ENCODE peak calls at places on chromosomes 6 and 20, in five cellular contexts. Y, J, T, M and K are unnamed samples.

GRCh38 chr20:33796907-33797544 is 14.1 kb upstream of the CHMP4B start:
- DNase-seq in J (no peak), Y (no peak), M (no peak), T (no peak), K (no peak)

GRCh38 chr6:106974999-106975698 is 620 bp upstream of the CD24 start:
- DNase-seq in J (no peak), T (no peak), Y (peak; percentile 28), M (peak; percentile 53), K (peak; percentile 38)

GRCh38 chr6:128567029-128567428 is 46.6 kb upstream of the PTPRK start:
- DNase-seq in T (no peak), J (peak; percentile 31), Y (peak; percentile 13), M (no peak), K (peak; percentile 49)

GRCh38 chr6:169456840-169457239 is 203.2 kb upstream of the THBS2 start:
- DNase-seq in T (no peak), Y (no peak), J (no peak), M (no peak), K (no peak)

GRCh38 chr20:21251278-21251677 is 51.9 kb upstream of the XRN2 start:
- DNase-seq in T (no peak), Y (peak; percentile 72), J (no peak), M (no peak), K (no peak)

GRCh38 chr20:7912551-7912950 is 27.7 kb downstream of the HAO1 start:
- DNase-seq in J (no peak), T (no peak), Y (peak; percentile 56), M (no peak), K (no peak)

GRCh38 chr20:44745560-44746366 is at the start of gene KCNK15:
- DNase-seq in J (no peak), M (no peak), Y (no peak), T (no peak), K (peak; percentile 69)

GRCh38 chr6:160428818-160429744 is 80.9 kb downstream of the SLC22A3 start:
- DNase-seq in M (no peak), T (no peak), Y (no peak), J (no peak), K (no peak)

GRCh38 chr6:118083711-118084110 is 176.6 kb downstream of the SLC35F1 start:
- DNase-seq in Y (no peak), M (no peak), T (no peak), J (no peak), K (no peak)

GRCh38 chr6:130913119-130913518 is 85.9 kb downstream of the SMLR1 start:
- DNase-seq in Y (no peak), T (no peak), M (no peak), J (no peak), K (no peak)

GRCh38 chr6:133254552-133255228 is 13.5 kb downstream of the EYA4 start:
- DNase-seq in T (no peak), J (no peak), Y (peak; percentile 63), M (no peak), K (peak; percentile 26)

GRCh38 chr20:39823239-39823638 is 861.1 kb downstream of the DHX35 start:
- DNase-seq in T (no peak), Y (peak; percentile 77), J (peak; percentile 17), M (no peak), K (peak; percentile 65)

GRCh38 chr6:20319520-20320357 is 81.9 kb upstream of the E2F3 start:
- DNase-seq in M (peak; percentile 46), Y (peak; percentile 23), J (no peak), T (no peak), K (no peak)

GRCh38 chr6:16158943-16159557 is 30.2 kb downstream of the MYLIP start:
- DNase-seq in J (no peak), M (no peak), T (no peak), Y (no peak), K (no peak)

GRCh38 chr6:225121-225721 is 67.1 kb upstream of the DUSP22 start:
- DNase-seq in J (no peak), T (no peak), Y (peak; percentile 65), M (no peak), K (no peak)

GRCh38 chr6:7390218-7390878 is 740 bp downstream of the RIOK1 start:
- DNase-seq in T (no peak), J (peak; percentile 3), Y (peak; percentile 7), M (no peak), K (no peak)

GRCh38 chr20:7085448-7085847 is 318.0 kb downstream of the BMP2 start:
- DNase-seq in M (no peak), T (no peak), Y (no peak), J (no peak), K (no peak)

GRCh38 chr6:159754959-159755914 is 6.6 kb upstream of the ACAT2 start:
- DNase-seq in M (no peak), T (no peak), J (no peak), Y (no peak), K (no peak)

GRCh38 chr6:142842423-142843261 is 102.3 kb downstream of the HIVEP2 start:
- DNase-seq in J (peak; percentile 84), Y (peak; percentile 71), M (no peak), T (no peak), K (no peak)

GRCh38 chr6:13273931-13274706 is 54.2 kb downstream of the TBC1D7 start:
- DNase-seq in M (no peak), Y (no peak), T (no peak), J (no peak), K (no peak)

GRCh38 chr6:31597006-31597405 is 4.2 kb upstream of the NCR3 start:
- DNase-seq in T (no peak), Y (peak; percentile 48), J (peak; percentile 40), M (no peak), K (no peak)

GRCh38 chr20:59643616-59644061 is 39.3 kb downstream of the PHACTR3 start:
- DNase-seq in M (no peak), Y (no peak), T (no peak), J (no peak), K (no peak)

GRCh38 chr20:13183005-13183404 is 38.1 kb upstream of the ISM1 start:
- DNase-seq in Y (peak; percentile 66), J (no peak), T (no peak), M (no peak), K (no peak)

GRCh38 chr6:147161253-147161973 is 42.8 kb upstream of the STXBP5 start:
- DNase-seq in M (no peak), J (no peak), Y (no peak), T (no peak), K (no peak)